ENCODE peak calls at places on chromosomes 12 and 14, in six cellular contexts. One of them, this sample, is unnamed. For H3K27me3, the result is how much of the 10 kb centered on the place peaks cover.

GRCh38 chr12:96239711-96240234 is 45.6 kb downstream of the ELK3 start:
- DNase-seq in pancreas: no peak
- DNase-seq in heart left ventricle: peak
- DNase-seq in tibial nerve: no peak
- DNase-seq in GM12878: no peak
- DNase-seq in MM.1S: no peak
- DNase-seq in this sample: no peak

GRCh38 chr12:122167328-122167925 is 6.6 kb downstream of the IL31 start:
- DNase-seq in pancreas: no peak
- DNase-seq in heart left ventricle: no peak
- DNase-seq in tibial nerve: no peak
- DNase-seq in GM12878: no peak
- DNase-seq in MM.1S: no peak
- DNase-seq in this sample: no peak

GRCh38 chr14:52248057-52248456 is 19.4 kb upstream of the PTGDR start:
- DNase-seq in pancreas: no peak
- DNase-seq in heart left ventricle: no peak
- DNase-seq in tibial nerve: no peak
- DNase-seq in GM12878: no peak
- DNase-seq in MM.1S: no peak
- DNase-seq in this sample: no peak

GRCh38 chr12:49367381-49368239 is at the start of gene SPATS2:
- DNase-seq in pancreas: peak
- DNase-seq in heart left ventricle: peak
- DNase-seq in tibial nerve: peak
- DNase-seq in GM12878: no peak
- DNase-seq in MM.1S: peak
- DNase-seq in this sample: no peak

GRCh38 chr12:52316290-52316689 is 4.9 kb downstream of the KRT83 start:
- DNase-seq in pancreas: no peak
- DNase-seq in heart left ventricle: no peak
- DNase-seq in tibial nerve: no peak
- DNase-seq in GM12878: no peak
- DNase-seq in MM.1S: no peak
- DNase-seq in this sample: no peak

GRCh38 chr12:57694459-57695019 is 607 bp downstream of the OS9 start:
- DNase-seq in pancreas: peak
- DNase-seq in heart left ventricle: peak
- DNase-seq in tibial nerve: no peak
- DNase-seq in GM12878: no peak
- DNase-seq in MM.1S: no peak
- DNase-seq in this sample: no peak

GRCh38 chr12:110312581-110313360 is 31.7 kb downstream of the ATP2A2 start:
- DNase-seq in pancreas: no peak
- DNase-seq in heart left ventricle: no peak
- DNase-seq in tibial nerve: no peak
- DNase-seq in GM12878: no peak
- DNase-seq in MM.1S: no peak
- DNase-seq in this sample: no peak

GRCh38 chr14:61399365-61399764 is 78.0 kb downstream of the PRKCH start:
- DNase-seq in pancreas: no peak
- DNase-seq in heart left ventricle: no peak
- DNase-seq in tibial nerve: no peak
- DNase-seq in GM12878: no peak
- DNase-seq in MM.1S: no peak
- DNase-seq in this sample: no peak

GRCh38 chr14:46279776-46280175 is 371.8 kb downstream of the RPL10L start:
- DNase-seq in pancreas: no peak
- DNase-seq in heart left ventricle: no peak
- DNase-seq in tibial nerve: no peak
- DNase-seq in GM12878: no peak
- DNase-seq in MM.1S: no peak
- DNase-seq in this sample: no peak
- TF ChIP-seq CTCF in pancreas: no peak
- TF ChIP-seq CTCF in heart left ventricle: no peak
- TF ChIP-seq CTCF in tibial nerve: no peak
- TF ChIP-seq CTCF in GM12878: no peak
- TF ChIP-seq CTCF in MM.1S: no peak
- TF ChIP-seq CTCF in this sample: no peak

DNA sequence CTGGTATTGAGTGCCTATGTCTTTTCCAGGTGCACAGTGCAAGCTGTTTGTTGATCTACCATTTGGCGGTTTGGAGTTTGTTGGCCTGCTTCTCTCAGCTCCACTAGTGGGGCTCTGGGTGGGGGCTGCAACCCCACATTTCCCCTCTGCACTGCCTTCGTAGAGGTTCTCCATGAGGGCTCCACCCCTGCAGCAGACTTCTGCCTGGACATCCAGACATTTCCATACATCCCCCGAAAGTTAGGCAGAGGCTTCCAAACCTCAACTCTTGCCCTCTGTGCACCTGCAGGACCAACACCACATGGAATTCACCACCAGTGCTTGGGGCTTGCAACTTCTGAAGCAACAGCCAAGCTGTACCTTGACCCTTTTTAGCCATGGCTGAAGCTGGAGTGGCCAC is 1024.1 kb downstream of the TMTC2 start:
- DNase-seq in pancreas: no peak
- DNase-seq in heart left ventricle: no peak
- DNase-seq in tibial nerve: no peak
- DNase-seq in GM12878: no peak
- DNase-seq in MM.1S: no peak
- DNase-seq in this sample: no peak
- H3K27me3 ChIP-seq in pancreas: under half
- H3K27me3 ChIP-seq in heart left ventricle: under half
- H3K27me3 ChIP-seq in tibial nerve: under half
- H3K27me3 ChIP-seq in GM12878: under half
- H3K27me3 ChIP-seq in MM.1S: under half
- H3K27me3 ChIP-seq in this sample: under half

GRCh38 chr12:65590318-65590717 is 234.0 kb upstream of the HMGA2 start:
- DNase-seq in pancreas: no peak
- DNase-seq in heart left ventricle: no peak
- DNase-seq in tibial nerve: no peak
- DNase-seq in GM12878: no peak
- DNase-seq in MM.1S: no peak
- DNase-seq in this sample: no peak
- H3K4me3 ChIP-seq in pancreas: no peak
- H3K4me3 ChIP-seq in heart left ventricle: no peak
- H3K4me3 ChIP-seq in tibial nerve: no peak
- H3K4me3 ChIP-seq in GM12878: no peak
- H3K4me3 ChIP-seq in MM.1S: no peak
- H3K4me3 ChIP-seq in this sample: no peak

DNA sequence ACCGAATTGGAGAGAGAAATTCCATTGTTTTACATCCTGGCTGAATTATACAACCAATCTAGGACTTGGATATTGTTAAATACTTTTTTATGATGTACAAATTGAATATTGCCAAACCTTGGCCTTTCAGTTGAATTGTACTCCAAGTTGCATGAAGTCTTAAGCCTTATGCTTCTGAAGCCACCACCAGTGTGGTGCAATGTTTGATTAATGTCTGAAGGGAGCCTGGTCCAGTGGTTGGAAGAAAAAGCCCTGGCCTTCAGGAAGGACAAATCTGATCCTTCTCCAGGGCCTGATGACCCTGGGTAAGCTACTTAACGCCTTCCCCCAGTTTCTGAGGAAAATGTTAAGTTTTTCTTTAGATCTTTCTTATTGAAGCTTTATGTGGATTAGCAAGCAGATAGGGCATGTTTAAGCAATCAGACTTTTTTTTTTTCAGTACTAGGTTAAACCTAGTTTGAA is 72.0 kb downstream of the PAPOLA start:
- DNase-seq in pancreas: no peak
- DNase-seq in heart left ventricle: no peak
- DNase-seq in tibial nerve: no peak
- DNase-seq in GM12878: no peak
- DNase-seq in MM.1S: no peak
- DNase-seq in this sample: no peak
- TF ChIP-seq CTCF in pancreas: no peak
- TF ChIP-seq CTCF in heart left ventricle: no peak
- TF ChIP-seq CTCF in tibial nerve: no peak
- TF ChIP-seq CTCF in GM12878: no peak
- TF ChIP-seq CTCF in MM.1S: no peak
- TF ChIP-seq CTCF in this sample: no peak

GRCh38 chr12:129900306-129900705 is 3.5 kb downstream of the TMEM132D start:
- DNase-seq in pancreas: no peak
- DNase-seq in heart left ventricle: no peak
- DNase-seq in tibial nerve: no peak
- DNase-seq in GM12878: no peak
- DNase-seq in MM.1S: no peak
- DNase-seq in this sample: no peak
- H3K27me3 ChIP-seq in pancreas: under half
- H3K27me3 ChIP-seq in heart left ventricle: under half
- H3K27me3 ChIP-seq in tibial nerve: under half
- H3K27me3 ChIP-seq in GM12878: under half
- H3K27me3 ChIP-seq in MM.1S: under half
- H3K27me3 ChIP-seq in this sample: under half

This sample was measured in GM06990.